ENCODE peak calls at places on chromosomes 4 and X, in nine cellular contexts. One of them, this sample, is unnamed. For H3K27me3, the result is how much of the 10 kb centered on the place peaks cover.

GRCh38 chr4:113646456-113646809 is 115.1 kb downstream of the CAMK2D start:
- DNase-seq in left ventricle myocardium inferior: no peak
- DNase-seq in osteoblast: no peak
- DNase-seq in tibial artery: no peak
- DNase-seq in ovary: no peak
- DNase-seq in neural progenitor cell: peak
- DNase-seq in GM23248: peak
- DNase-seq in spleen: no peak
- DNase-seq in transverse colon: peak
- DNase-seq in this sample: no peak

GRCh38 chr4:20185103-20185502 is 66.6 kb upstream of the SLIT2 start:
- DNase-seq in left ventricle myocardium inferior: no peak
- DNase-seq in osteoblast: no peak
- DNase-seq in tibial artery: no peak
- DNase-seq in ovary: no peak
- DNase-seq in neural progenitor cell: no peak
- DNase-seq in GM23248: no peak
- DNase-seq in spleen: no peak
- DNase-seq in transverse colon: no peak
- DNase-seq in this sample: no peak

GRCh38 chr4:98485816-98486355 is 172.5 kb downstream of the TSPAN5 start:
- DNase-seq in left ventricle myocardium inferior: no peak
- DNase-seq in osteoblast: no peak
- DNase-seq in tibial artery: no peak
- DNase-seq in ovary: no peak
- DNase-seq in neural progenitor cell: no peak
- DNase-seq in GM23248: no peak
- DNase-seq in spleen: no peak
- DNase-seq in transverse colon: no peak
- DNase-seq in this sample: no peak

GRCh38 chr4:128658214-128658621 is 151.3 kb upstream of the JADE1 start:
- DNase-seq in left ventricle myocardium inferior: no peak
- DNase-seq in osteoblast: no peak
- DNase-seq in tibial artery: no peak
- DNase-seq in ovary: no peak
- DNase-seq in neural progenitor cell: no peak
- DNase-seq in GM23248: peak
- DNase-seq in spleen: no peak
- DNase-seq in transverse colon: no peak
- DNase-seq in this sample: no peak

GRCh38 chrX:40094900-40095587 is 2.7 kb downstream of the BCOR start:
- DNase-seq in left ventricle myocardium inferior: no peak
- DNase-seq in osteoblast: peak
- DNase-seq in tibial artery: no peak
- DNase-seq in ovary: no peak
- DNase-seq in neural progenitor cell: peak
- DNase-seq in GM23248: peak
- DNase-seq in spleen: no peak
- DNase-seq in transverse colon: no peak
- DNase-seq in this sample: no peak

GRCh38 chr4:120694973-120695372 is 227.6 kb downstream of the PRDM5 start:
- DNase-seq in left ventricle myocardium inferior: no peak
- DNase-seq in osteoblast: peak
- DNase-seq in tibial artery: no peak
- DNase-seq in ovary: peak
- DNase-seq in neural progenitor cell: no peak
- DNase-seq in GM23248: peak
- DNase-seq in spleen: no peak
- DNase-seq in transverse colon: peak
- DNase-seq in this sample: no peak

GRCh38 chr4:2427383-2428334 is 8.9 kb downstream of the CFAP99 start:
- DNase-seq in left ventricle myocardium inferior: no peak
- DNase-seq in osteoblast: no peak
- DNase-seq in tibial artery: peak
- DNase-seq in ovary: no peak
- DNase-seq in neural progenitor cell: no peak
- DNase-seq in GM23248: no peak
- DNase-seq in spleen: no peak
- DNase-seq in transverse colon: no peak
- DNase-seq in this sample: no peak

GRCh38 chrX:13101439-13102139 is 57.2 kb upstream of the FAM9C start:
- DNase-seq in left ventricle myocardium inferior: peak
- DNase-seq in osteoblast: no peak
- DNase-seq in tibial artery: peak
- DNase-seq in ovary: peak
- DNase-seq in neural progenitor cell: no peak
- DNase-seq in GM23248: peak
- DNase-seq in spleen: peak
- DNase-seq in transverse colon: peak
- DNase-seq in this sample: peak

GRCh38 chr4:173529505-173530325 is at the start of gene HAND2:
- DNase-seq in left ventricle myocardium inferior: peak
- DNase-seq in osteoblast: peak
- DNase-seq in tibial artery: peak
- DNase-seq in ovary: peak
- DNase-seq in neural progenitor cell: peak
- DNase-seq in GM23248: peak
- DNase-seq in spleen: no peak
- DNase-seq in transverse colon: peak
- DNase-seq in this sample: no peak
- H3K27me3 ChIP-seq in left ventricle myocardium inferior: half or more
- H3K27me3 ChIP-seq in osteoblast: half or more
- H3K27me3 ChIP-seq in tibial artery: under half
- H3K27me3 ChIP-seq in ovary: under half
- H3K27me3 ChIP-seq in neural progenitor cell: half or more
- H3K27me3 ChIP-seq in GM23248: under half
- H3K27me3 ChIP-seq in spleen: half or more
- H3K27me3 ChIP-seq in transverse colon: half or more
- H3K27me3 ChIP-seq in this sample: under half

GRCh38 chr4:75696036-75696435 is 22.8 kb upstream of the G3BP2 start:
- DNase-seq in left ventricle myocardium inferior: no peak
- DNase-seq in osteoblast: no peak
- DNase-seq in tibial artery: no peak
- DNase-seq in ovary: no peak
- DNase-seq in neural progenitor cell: no peak
- DNase-seq in GM23248: no peak
- DNase-seq in spleen: no peak
- DNase-seq in transverse colon: peak
- DNase-seq in this sample: no peak

GRCh38 chr4:75699299-75699698 is 25.1 kb upstream of the USO1 start:
- DNase-seq in left ventricle myocardium inferior: no peak
- DNase-seq in osteoblast: peak
- DNase-seq in tibial artery: no peak
- DNase-seq in ovary: no peak
- DNase-seq in neural progenitor cell: peak
- DNase-seq in GM23248: no peak
- DNase-seq in spleen: no peak
- DNase-seq in transverse colon: no peak
- DNase-seq in this sample: no peak

GRCh38 chr4:75696551-75696950 is 23.3 kb upstream of the G3BP2 start:
- DNase-seq in left ventricle myocardium inferior: no peak
- DNase-seq in osteoblast: no peak
- DNase-seq in tibial artery: no peak
- DNase-seq in ovary: no peak
- DNase-seq in neural progenitor cell: no peak
- DNase-seq in GM23248: no peak
- DNase-seq in spleen: no peak
- DNase-seq in transverse colon: no peak
- DNase-seq in this sample: no peak

GRCh38 chr4:75698162-75698962 is 25.2 kb upstream of the G3BP2 start:
- DNase-seq in left ventricle myocardium inferior: no peak
- DNase-seq in osteoblast: peak
- DNase-seq in tibial artery: no peak
- DNase-seq in ovary: no peak
- DNase-seq in neural progenitor cell: no peak
- DNase-seq in GM23248: no peak
- DNase-seq in spleen: no peak
- DNase-seq in transverse colon: no peak
- DNase-seq in this sample: no peak

GRCh38 chr4:75698963-75699228 is 25.5 kb upstream of the USO1 start:
- DNase-seq in left ventricle myocardium inferior: no peak
- DNase-seq in osteoblast: no peak
- DNase-seq in tibial artery: no peak
- DNase-seq in ovary: no peak
- DNase-seq in neural progenitor cell: no peak
- DNase-seq in GM23248: no peak
- DNase-seq in spleen: no peak
- DNase-seq in transverse colon: no peak
- DNase-seq in this sample: no peak
- H3K27ac ChIP-seq in left ventricle myocardium inferior: no peak
- H3K27ac ChIP-seq in osteoblast: no peak
- H3K27ac ChIP-seq in tibial artery: no peak
- H3K27ac ChIP-seq in ovary: no peak
- H3K27ac ChIP-seq in neural progenitor cell: peak
- H3K27ac ChIP-seq in GM23248: no peak
- H3K27ac ChIP-seq in spleen: peak
- H3K27ac ChIP-seq in transverse colon: no peak
- H3K27ac ChIP-seq in this sample: no peak

DNA sequence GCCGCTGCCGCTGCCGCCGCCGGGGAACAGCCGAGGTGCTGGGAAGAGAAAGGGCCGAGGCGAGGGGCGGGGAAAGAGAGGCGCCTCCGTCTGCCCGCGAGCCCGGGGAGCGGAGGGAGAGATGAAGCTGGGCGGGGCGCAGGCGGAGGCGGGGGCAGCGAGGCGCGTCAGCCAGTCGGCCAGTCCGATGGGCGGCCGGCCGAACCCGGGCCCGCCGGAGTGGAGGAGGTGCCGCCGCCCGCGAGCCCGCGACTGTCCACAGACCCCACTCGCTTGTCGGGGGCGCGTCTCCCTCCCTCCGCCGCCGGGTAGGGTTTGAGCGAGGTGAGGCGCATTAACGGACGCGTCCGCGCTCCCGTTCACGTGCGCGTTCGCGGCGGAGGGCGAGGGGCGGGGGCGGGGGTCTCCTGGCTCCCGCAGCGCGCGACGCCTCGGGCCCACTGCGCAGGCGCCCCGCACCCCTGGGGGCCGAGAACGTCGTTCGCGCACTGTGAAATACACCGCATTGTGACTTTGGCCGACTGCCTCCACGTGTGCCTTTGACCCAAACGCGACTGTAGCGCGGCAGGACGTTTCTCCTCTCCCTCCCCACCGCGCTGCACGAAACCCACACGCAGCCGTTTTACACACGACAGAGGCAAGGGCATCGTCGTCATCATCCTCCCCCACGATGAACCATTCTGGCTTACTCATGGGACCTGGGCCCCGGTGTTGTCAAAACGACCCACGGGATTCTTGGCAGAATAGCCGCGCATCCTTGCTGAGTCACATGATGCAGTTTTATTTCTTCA is at the start of gene NUDT11:
- DNase-seq in left ventricle myocardium inferior: peak
- DNase-seq in osteoblast: peak
- DNase-seq in tibial artery: peak
- DNase-seq in ovary: peak
- DNase-seq in neural progenitor cell: peak
- DNase-seq in GM23248: peak
- DNase-seq in spleen: peak
- DNase-seq in transverse colon: peak
- DNase-seq in this sample: peak
- H3K27me3 ChIP-seq in left ventricle myocardium inferior: under half
- H3K27me3 ChIP-seq in osteoblast: under half
- H3K27me3 ChIP-seq in tibial artery: under half
- H3K27me3 ChIP-seq in ovary: under half
- H3K27me3 ChIP-seq in neural progenitor cell: under half
- H3K27me3 ChIP-seq in GM23248: under half
- H3K27me3 ChIP-seq in spleen: under half
- H3K27me3 ChIP-seq in transverse colon: under half
- H3K27me3 ChIP-seq in this sample: under half

DNA sequence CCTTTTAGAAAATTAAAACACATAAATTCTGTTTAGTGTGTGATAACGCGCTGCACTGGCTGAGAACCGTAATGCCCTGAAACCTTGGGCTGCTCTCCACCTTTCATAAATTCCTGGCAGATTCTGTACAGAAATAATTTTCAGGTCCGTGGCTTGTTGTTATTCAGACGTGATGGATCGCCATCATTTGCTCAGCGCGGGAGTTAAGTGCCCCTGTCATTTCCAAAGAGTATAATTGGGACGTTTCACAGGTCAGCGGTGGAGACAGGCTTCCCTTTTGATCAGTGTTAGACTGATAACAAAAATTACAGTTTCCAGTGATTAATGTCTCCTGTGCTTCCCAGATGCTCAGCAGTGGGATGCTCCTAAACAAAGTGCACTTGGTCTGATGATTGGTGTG is 16.5 kb downstream of the UVSSA start:
- DNase-seq in left ventricle myocardium inferior: no peak
- DNase-seq in osteoblast: no peak
- DNase-seq in tibial artery: no peak
- DNase-seq in ovary: no peak
- DNase-seq in neural progenitor cell: no peak
- DNase-seq in GM23248: no peak
- DNase-seq in spleen: no peak
- DNase-seq in transverse colon: no peak
- DNase-seq in this sample: no peak
- H3K27ac ChIP-seq in left ventricle myocardium inferior: no peak
- H3K27ac ChIP-seq in osteoblast: no peak
- H3K27ac ChIP-seq in tibial artery: no peak
- H3K27ac ChIP-seq in ovary: no peak
- H3K27ac ChIP-seq in neural progenitor cell: no peak
- H3K27ac ChIP-seq in GM23248: no peak
- H3K27ac ChIP-seq in spleen: no peak
- H3K27ac ChIP-seq in transverse colon: no peak
- H3K27ac ChIP-seq in this sample: no peak

GRCh38 chrX:33032700-33033099 is 178.6 kb downstream of the DMD start:
- DNase-seq in left ventricle myocardium inferior: no peak
- DNase-seq in osteoblast: no peak
- DNase-seq in tibial artery: no peak
- DNase-seq in ovary: no peak
- DNase-seq in neural progenitor cell: no peak
- DNase-seq in GM23248: no peak
- DNase-seq in spleen: no peak
- DNase-seq in transverse colon: no peak
- DNase-seq in this sample: no peak
- H3K27me3 ChIP-seq in left ventricle myocardium inferior: under half
- H3K27me3 ChIP-seq in osteoblast: under half
- H3K27me3 ChIP-seq in tibial artery: under half
- H3K27me3 ChIP-seq in ovary: under half
- H3K27me3 ChIP-seq in neural progenitor cell: under half
- H3K27me3 ChIP-seq in GM23248: under half
- H3K27me3 ChIP-seq in spleen: under half
- H3K27me3 ChIP-seq in transverse colon: under half
- H3K27me3 ChIP-seq in this sample: under half

GRCh38 chr4:183763990-183764754 is 105.1 kb downstream of the TRAPPC11 start:
- DNase-seq in left ventricle myocardium inferior: peak
- DNase-seq in osteoblast: no peak
- DNase-seq in tibial artery: no peak
- DNase-seq in ovary: no peak
- DNase-seq in neural progenitor cell: no peak
- DNase-seq in GM23248: no peak
- DNase-seq in spleen: no peak
- DNase-seq in transverse colon: no peak
- DNase-seq in this sample: no peak
- H3K27ac ChIP-seq in left ventricle myocardium inferior: peak
- H3K27ac ChIP-seq in osteoblast: no peak
- H3K27ac ChIP-seq in tibial artery: no peak
- H3K27ac ChIP-seq in ovary: no peak
- H3K27ac ChIP-seq in neural progenitor cell: no peak
- H3K27ac ChIP-seq in GM23248: no peak
- H3K27ac ChIP-seq in spleen: peak
- H3K27ac ChIP-seq in transverse colon: no peak
- H3K27ac ChIP-seq in this sample: no peak

DNA sequence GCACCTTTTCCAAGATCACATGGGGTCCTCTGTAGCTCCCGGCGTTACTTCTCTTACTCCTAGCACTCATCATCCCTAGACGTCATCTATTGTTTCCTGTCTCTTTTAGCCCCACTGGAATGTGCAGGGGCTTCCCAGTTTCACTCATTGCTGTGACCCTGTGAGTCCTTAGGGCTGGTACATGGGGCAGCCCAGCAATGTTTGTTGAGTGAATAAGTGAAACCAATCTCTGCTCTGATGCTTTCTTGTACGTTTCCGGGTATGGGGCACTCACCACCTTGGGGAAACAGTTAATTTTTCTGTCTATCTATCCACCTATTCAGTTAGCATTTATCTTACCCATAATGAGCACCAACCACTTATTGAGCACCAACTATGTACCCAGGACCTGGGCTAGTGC is 16.1 kb downstream of the MSX1 start:
- DNase-seq in left ventricle myocardium inferior: no peak
- DNase-seq in osteoblast: no peak
- DNase-seq in tibial artery: no peak
- DNase-seq in ovary: no peak
- DNase-seq in neural progenitor cell: peak
- DNase-seq in GM23248: no peak
- DNase-seq in spleen: no peak
- DNase-seq in transverse colon: no peak
- DNase-seq in this sample: no peak
- H3K27me3 ChIP-seq in left ventricle myocardium inferior: half or more
- H3K27me3 ChIP-seq in osteoblast: half or more
- H3K27me3 ChIP-seq in tibial artery: under half
- H3K27me3 ChIP-seq in ovary: under half
- H3K27me3 ChIP-seq in neural progenitor cell: half or more
- H3K27me3 ChIP-seq in GM23248: under half
- H3K27me3 ChIP-seq in spleen: half or more
- H3K27me3 ChIP-seq in transverse colon: half or more
- H3K27me3 ChIP-seq in this sample: under half

This sample was measured in pancreas.